ENCODE peak calls at places on chromosomes 3 and 15, in four cellular contexts. J is T-cell; O is GM23248; G is activated CD8-positive, alpha-beta T cell treated with anti-CD3 and anti-CD28 coated beads for 36 hours. Y is an unnamed sample.

GRCh38 chr15:75437721-75438120 is 13.8 kb downstream of the SIN3A start:
- DNase-seq in G (no peak), J (no peak), O (no peak), Y (no peak)

GRCh38 chr3:9948586-9948985 is 3.6 kb downstream of the PRRT3 start:
- DNase-seq in G (no peak), J (no peak), O (no peak), Y (no peak)

GRCh38 chr3:13844286-13844685 is 35.6 kb downstream of the WNT7A start:
- DNase-seq in G (no peak), O (no peak), J (no peak), Y (no peak)

GRCh38 chr15:82832601-82833209 is 23.3 kb downstream of the WHAMM start:
- DNase-seq in J (no peak), G (peak), O (peak), Y (no peak)

GRCh38 chr3:126348308-126348920 is 8.8 kb downstream of the KLF15 start:
- DNase-seq in G (no peak), O (peak), J (no peak), Y (no peak)

GRCh38 chr3:68705695-68706429 is 226.5 kb downstream of the TAFA4 start:
- DNase-seq in O (no peak), G (no peak), J (no peak), Y (no peak)

GRCh38 chr15:63322541-63322940 is 45.1 kb downstream of the APH1B start:
- DNase-seq in G (no peak), O (peak), J (no peak), Y (no peak)

GRCh38 chr3:189270248-189270832 is 98.6 kb downstream of the TPRG1 start:
- DNase-seq in J (peak), O (peak), G (peak), Y (peak)

Y was measured in NCI-H524 treated with DMSO at 0.1 percent for 48 hours.